ENCODE peak calls at places on chromosomes 16 and 17, in seven cellular contexts. One of them, this sample, is unnamed.

GRCh38 chr17:73342057-73342522 is 30.3 kb upstream of the CDC42EP4 start:
- DNase-seq in ascending aorta: peak; percentile 55
- DNase-seq in cardiac muscle cell: peak; percentile 97
- DNase-seq in tibial artery: peak; percentile 84
- DNase-seq in A673: peak; percentile 88
- DNase-seq in A549: peak; percentile 93
- DNase-seq in SJCRH30: peak; percentile 98
- DNase-seq in this sample: peak; percentile 88

GRCh38 chr16:2535644-2536021 is 2.2 kb upstream of the PDPK1 start:
- DNase-seq in ascending aorta: no peak
- DNase-seq in cardiac muscle cell: peak; percentile 66
- DNase-seq in tibial artery: peak; percentile 79
- DNase-seq in A673: no peak
- DNase-seq in A549: no peak
- DNase-seq in SJCRH30: peak; percentile 63
- DNase-seq in this sample: no peak

GRCh38 chr16:2692251-2692947 is 10.1 kb downstream of the KCTD5 start:
- DNase-seq in ascending aorta: no peak
- DNase-seq in cardiac muscle cell: no peak
- DNase-seq in tibial artery: no peak
- DNase-seq in A673: no peak
- DNase-seq in A549: no peak
- DNase-seq in SJCRH30: peak; percentile 66
- DNase-seq in this sample: peak; percentile 79

GRCh38 chr16:6032438-6032837 is 934.8 kb upstream of the EEF2KMT start:
- DNase-seq in ascending aorta: no peak
- DNase-seq in cardiac muscle cell: no peak
- DNase-seq in tibial artery: no peak
- DNase-seq in A673: no peak
- DNase-seq in A549: no peak
- DNase-seq in SJCRH30: no peak
- DNase-seq in this sample: no peak

GRCh38 chr16:85448557-85449194 is 164.4 kb upstream of the GSE1 start:
- DNase-seq in ascending aorta: no peak
- DNase-seq in cardiac muscle cell: no peak
- DNase-seq in tibial artery: no peak
- DNase-seq in A673: no peak
- DNase-seq in A549: no peak
- DNase-seq in SJCRH30: peak; percentile 88
- DNase-seq in this sample: no peak

GRCh38 chr17:6755731-6756184 is at the start of gene XAF1:
- DNase-seq in ascending aorta: no peak
- DNase-seq in cardiac muscle cell: peak; percentile 72
- DNase-seq in tibial artery: no peak
- DNase-seq in A673: no peak
- DNase-seq in A549: no peak
- DNase-seq in SJCRH30: no peak
- DNase-seq in this sample: no peak

GRCh38 chr16:72937360-72937759 is 110.6 kb downstream of the ZFHX3 start:
- DNase-seq in ascending aorta: no peak
- DNase-seq in cardiac muscle cell: no peak
- DNase-seq in tibial artery: no peak
- DNase-seq in A673: no peak
- DNase-seq in A549: peak; percentile 19
- DNase-seq in SJCRH30: no peak
- DNase-seq in this sample: no peak

GRCh38 chr17:37779554-37779953 is 34.7 kb upstream of the HNF1B start:
- DNase-seq in ascending aorta: no peak
- DNase-seq in cardiac muscle cell: no peak
- DNase-seq in tibial artery: no peak
- DNase-seq in A673: no peak
- DNase-seq in A549: no peak
- DNase-seq in SJCRH30: no peak
- DNase-seq in this sample: no peak

DNA sequence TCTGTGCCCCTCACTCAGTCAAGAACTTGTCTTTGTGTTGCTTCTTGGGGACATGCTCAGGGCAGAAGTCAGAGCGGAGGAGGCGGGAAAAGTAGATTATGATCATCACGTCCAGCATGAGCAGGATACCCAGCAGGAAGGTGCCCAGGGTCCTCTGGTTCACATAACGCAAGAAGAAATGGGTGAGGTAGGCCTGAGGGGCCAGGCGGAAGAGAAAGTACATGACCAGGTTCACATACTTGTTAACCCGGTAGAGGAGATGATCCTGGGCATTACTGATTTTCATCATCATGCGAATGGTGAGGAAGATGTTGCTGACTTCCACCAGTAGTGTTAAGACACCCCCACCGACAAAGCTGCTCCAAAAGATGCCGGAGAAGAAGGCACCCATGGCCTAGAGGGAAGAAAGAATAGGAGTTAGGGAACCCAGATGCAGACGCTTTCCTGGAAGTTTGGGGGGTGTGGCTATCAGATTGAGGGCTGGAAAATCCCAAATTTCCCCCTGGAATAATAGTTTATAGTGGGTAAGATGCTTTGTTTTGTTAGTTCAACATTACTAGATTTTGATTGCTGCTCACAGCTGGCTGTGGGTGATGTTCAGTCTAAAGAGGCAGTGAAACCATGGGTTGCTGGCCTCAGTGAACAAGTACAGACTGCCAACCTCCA is 1.4 kb downstream of the TLCD1 start:
- DNase-seq in ascending aorta: no peak
- DNase-seq in cardiac muscle cell: no peak
- DNase-seq in tibial artery: no peak
- DNase-seq in A673: no peak
- DNase-seq in A549: no peak
- DNase-seq in SJCRH30: no peak
- DNase-seq in this sample: no peak
- H3K27ac ChIP-seq in ascending aorta: peak overlapping the region; percentile 93
- H3K27ac ChIP-seq in cardiac muscle cell: peak overlapping the region; percentile 69
- H3K27ac ChIP-seq in tibial artery: peak overlapping the region; percentile 99
- H3K27ac ChIP-seq in A673: peak overlapping the region; percentile 79
- H3K27ac ChIP-seq in A549: peak overlapping the region; percentile 98
- H3K27ac ChIP-seq in SJCRH30: peak overlapping the region; percentile 61
- H3K27ac ChIP-seq in this sample: peak overlapping the region; percentile 70

DNA sequence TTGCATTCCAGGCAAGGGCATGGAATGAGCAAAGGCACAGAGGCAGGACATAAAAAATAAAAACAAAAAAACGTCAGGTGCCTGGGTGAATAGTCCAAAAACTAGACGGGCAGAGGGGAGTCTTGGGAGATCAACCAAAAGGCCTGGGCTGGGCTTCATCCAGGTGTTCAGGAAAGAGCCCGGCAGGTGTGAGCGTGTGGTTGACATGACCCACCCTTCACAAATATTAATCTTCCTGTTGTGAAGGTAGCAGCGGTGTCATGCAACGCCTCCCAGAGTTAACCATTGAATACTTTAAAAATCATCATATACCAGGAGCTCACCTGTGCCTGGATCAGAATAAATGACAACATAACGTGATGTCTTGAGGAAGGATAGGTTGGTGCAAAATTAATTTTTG is 90.6 kb downstream of the USP22 start:
- DNase-seq in ascending aorta: no peak
- DNase-seq in cardiac muscle cell: no peak
- DNase-seq in tibial artery: no peak
- DNase-seq in A673: no peak
- DNase-seq in A549: no peak
- DNase-seq in SJCRH30: no peak
- DNase-seq in this sample: no peak
- H3K27ac ChIP-seq in ascending aorta: no peak overlapping the region
- H3K27ac ChIP-seq in cardiac muscle cell: no peak overlapping the region
- H3K27ac ChIP-seq in tibial artery: no peak overlapping the region
- H3K27ac ChIP-seq in A673: no peak overlapping the region
- H3K27ac ChIP-seq in A549: no peak overlapping the region
- H3K27ac ChIP-seq in SJCRH30: no peak overlapping the region
- H3K27ac ChIP-seq in this sample: no peak overlapping the region

GRCh38 chr17:77458202-77459017 is 317.6 kb downstream of the SEC14L1 start:
- DNase-seq in ascending aorta: no peak
- DNase-seq in cardiac muscle cell: no peak
- DNase-seq in tibial artery: peak; percentile 59
- DNase-seq in A673: no peak
- DNase-seq in A549: no peak
- DNase-seq in SJCRH30: no peak
- DNase-seq in this sample: no peak

GRCh38 chr17:77457572-77458201 is 316.9 kb downstream of the SEC14L1 start:
- DNase-seq in ascending aorta: no peak
- DNase-seq in cardiac muscle cell: no peak
- DNase-seq in tibial artery: no peak
- DNase-seq in A673: no peak
- DNase-seq in A549: no peak
- DNase-seq in SJCRH30: no peak
- DNase-seq in this sample: no peak

GRCh38 chr17:77456271-77456950 is 315.6 kb downstream of the SEC14L1 start:
- DNase-seq in ascending aorta: no peak
- DNase-seq in cardiac muscle cell: no peak
- DNase-seq in tibial artery: no peak
- DNase-seq in A673: no peak
- DNase-seq in A549: no peak
- DNase-seq in SJCRH30: no peak
- DNase-seq in this sample: no peak

GRCh38 chr17:77455878-77456234 is 315.1 kb downstream of the SEC14L1 start:
- DNase-seq in ascending aorta: no peak
- DNase-seq in cardiac muscle cell: no peak
- DNase-seq in tibial artery: no peak
- DNase-seq in A673: no peak
- DNase-seq in A549: no peak
- DNase-seq in SJCRH30: no peak
- DNase-seq in this sample: no peak

GRCh38 chr17:77456951-77457548 is 316.3 kb downstream of the SEC14L1 start:
- DNase-seq in ascending aorta: no peak
- DNase-seq in cardiac muscle cell: no peak
- DNase-seq in tibial artery: no peak
- DNase-seq in A673: no peak
- DNase-seq in A549: no peak
- DNase-seq in SJCRH30: no peak
- DNase-seq in this sample: no peak
- H3K27ac ChIP-seq in ascending aorta: no peak overlapping the region
- H3K27ac ChIP-seq in cardiac muscle cell: peak overlapping the region; percentile 96
- H3K27ac ChIP-seq in tibial artery: no peak overlapping the region
- H3K27ac ChIP-seq in A673: no peak overlapping the region
- H3K27ac ChIP-seq in A549: no peak overlapping the region
- H3K27ac ChIP-seq in SJCRH30: no peak overlapping the region
- H3K27ac ChIP-seq in this sample: no peak overlapping the region

GRCh38 chr17:76707985-76708807 is 2.6 kb downstream of the MXRA7 start:
- DNase-seq in ascending aorta: no peak
- DNase-seq in cardiac muscle cell: peak; percentile 35
- DNase-seq in tibial artery: no peak
- DNase-seq in A673: no peak
- DNase-seq in A549: no peak
- DNase-seq in SJCRH30: peak; percentile 96
- DNase-seq in this sample: peak; percentile 61
- H3K27ac ChIP-seq in ascending aorta: peak overlapping the region; percentile 97
- H3K27ac ChIP-seq in cardiac muscle cell: peak overlapping the region; percentile 87
- H3K27ac ChIP-seq in tibial artery: peak overlapping the region; percentile 98
- H3K27ac ChIP-seq in A673: peak overlapping the region; percentile 71
- H3K27ac ChIP-seq in A549: no peak overlapping the region
- H3K27ac ChIP-seq in SJCRH30: peak overlapping the region; percentile 92
- H3K27ac ChIP-seq in this sample: peak overlapping the region; percentile 87

GRCh38 chr17:8806206-8807069 is 7.3 kb upstream of the MFSD6L start:
- DNase-seq in ascending aorta: no peak
- DNase-seq in cardiac muscle cell: no peak
- DNase-seq in tibial artery: no peak
- DNase-seq in A673: no peak
- DNase-seq in A549: no peak
- DNase-seq in SJCRH30: no peak
- DNase-seq in this sample: no peak
- H3K27ac ChIP-seq in ascending aorta: no peak overlapping the region
- H3K27ac ChIP-seq in cardiac muscle cell: no peak overlapping the region
- H3K27ac ChIP-seq in tibial artery: no peak overlapping the region
- H3K27ac ChIP-seq in A673: no peak overlapping the region
- H3K27ac ChIP-seq in A549: no peak overlapping the region
- H3K27ac ChIP-seq in SJCRH30: no peak overlapping the region
- H3K27ac ChIP-seq in this sample: peak overlapping the region; percentile 77

GRCh38 chr17:12665263-12666210 is at the start of gene MYOCD:
- DNase-seq in ascending aorta: peak; percentile 36
- DNase-seq in cardiac muscle cell: peak; percentile 16
- DNase-seq in tibial artery: peak; percentile 83
- DNase-seq in A673: no peak
- DNase-seq in A549: peak; percentile 48
- DNase-seq in SJCRH30: no peak
- DNase-seq in this sample: no peak
- H3K27ac ChIP-seq in ascending aorta: peak within 1 kb of the TSS; percentile 93
- H3K27ac ChIP-seq in cardiac muscle cell: peak within 1 kb of the TSS; percentile 93
- H3K27ac ChIP-seq in tibial artery: peak within 1 kb of the TSS; percentile 91
- H3K27ac ChIP-seq in A673: no peak within 1 kb of the TSS
- H3K27ac ChIP-seq in A549: peak within 1 kb of the TSS; percentile 81
- H3K27ac ChIP-seq in SJCRH30: no peak within 1 kb of the TSS
- H3K27ac ChIP-seq in this sample: no peak within 1 kb of the TSS

GRCh38 chr16:46582313-46582712 is 38.9 kb downstream of the SHCBP1 start:
- DNase-seq in ascending aorta: no peak
- DNase-seq in cardiac muscle cell: no peak
- DNase-seq in tibial artery: no peak
- DNase-seq in A673: no peak
- DNase-seq in A549: no peak
- DNase-seq in SJCRH30: no peak
- DNase-seq in this sample: no peak

GRCh38 chr16:46586011-46586577 is 35.1 kb downstream of the SHCBP1 start:
- DNase-seq in ascending aorta: no peak
- DNase-seq in cardiac muscle cell: no peak
- DNase-seq in tibial artery: no peak
- DNase-seq in A673: no peak
- DNase-seq in A549: no peak
- DNase-seq in SJCRH30: no peak
- DNase-seq in this sample: no peak

GRCh38 chr16:46577988-46578579 is 43.1 kb downstream of the SHCBP1 start:
- DNase-seq in ascending aorta: no peak
- DNase-seq in cardiac muscle cell: no peak
- DNase-seq in tibial artery: no peak
- DNase-seq in A673: no peak
- DNase-seq in A549: no peak
- DNase-seq in SJCRH30: no peak
- DNase-seq in this sample: no peak

GRCh38 chr16:46583036-46583435 is 38.1 kb downstream of the SHCBP1 start:
- DNase-seq in ascending aorta: no peak
- DNase-seq in cardiac muscle cell: no peak
- DNase-seq in tibial artery: no peak
- DNase-seq in A673: no peak
- DNase-seq in A549: no peak
- DNase-seq in SJCRH30: no peak
- DNase-seq in this sample: peak; percentile 24
- H3K27ac ChIP-seq in ascending aorta: no peak overlapping the region
- H3K27ac ChIP-seq in cardiac muscle cell: no peak overlapping the region
- H3K27ac ChIP-seq in tibial artery: no peak overlapping the region
- H3K27ac ChIP-seq in A673: no peak overlapping the region
- H3K27ac ChIP-seq in A549: no peak overlapping the region
- H3K27ac ChIP-seq in SJCRH30: no peak overlapping the region
- H3K27ac ChIP-seq in this sample: no peak overlapping the region

GRCh38 chr17:50174444-50174843 is 8.6 kb downstream of the SGCA start:
- DNase-seq in ascending aorta: no peak
- DNase-seq in cardiac muscle cell: no peak
- DNase-seq in tibial artery: no peak
- DNase-seq in A673: no peak
- DNase-seq in A549: no peak
- DNase-seq in SJCRH30: no peak
- DNase-seq in this sample: no peak
- H3K27ac ChIP-seq in ascending aorta: peak overlapping the region; percentile 97
- H3K27ac ChIP-seq in cardiac muscle cell: no peak overlapping the region
- H3K27ac ChIP-seq in tibial artery: peak overlapping the region; percentile 98
- H3K27ac ChIP-seq in A673: no peak overlapping the region
- H3K27ac ChIP-seq in A549: peak overlapping the region; percentile 90
- H3K27ac ChIP-seq in SJCRH30: no peak overlapping the region
- H3K27ac ChIP-seq in this sample: no peak overlapping the region

GRCh38 chr16:4318171-4318910 is 2.5 kb downstream of the GLIS2 start:
- DNase-seq in ascending aorta: no peak
- DNase-seq in cardiac muscle cell: no peak
- DNase-seq in tibial artery: peak; percentile 65
- DNase-seq in A673: no peak
- DNase-seq in A549: no peak
- DNase-seq in SJCRH30: no peak
- DNase-seq in this sample: no peak
- H3K27ac ChIP-seq in ascending aorta: peak overlapping the region; percentile 94
- H3K27ac ChIP-seq in cardiac muscle cell: peak overlapping the region; percentile 36
- H3K27ac ChIP-seq in tibial artery: peak overlapping the region; percentile 93
- H3K27ac ChIP-seq in A673: peak overlapping the region; percentile 14
- H3K27ac ChIP-seq in A549: peak overlapping the region; percentile 96
- H3K27ac ChIP-seq in SJCRH30: no peak overlapping the region
- H3K27ac ChIP-seq in this sample: no peak overlapping the region

This sample was measured in caudate nucleus.